ENCODE peak calls at places on chromosomes 4 and X, in eight cellular contexts. H, Q, D, I, U, P, O and K are unnamed samples.

GRCh38 chr4:40165931-40166330 is 30.9 kb upstream of the RHOH start:
- DNase-seq in H (no peak), Q (no peak), D (no peak), I (no peak), U (no peak), P (no peak), O (no peak), K (no peak)

GRCh38 chr4:13543648-13544555 is at the start of gene NKX3-2:
- DNase-seq in H (no peak), Q (peak; percentile 36), D (no peak), I (no peak), U (no peak), P (peak; percentile 34), O (no peak), K (peak; percentile 56)

GRCh38 chr4:138348055-138348454 is 105.9 kb upstream of the SLC7A11 start:
- DNase-seq in H (no peak), Q (no peak), D (no peak), I (no peak), U (no peak), P (no peak), O (no peak), K (peak; percentile 7)

GRCh38 chrX:109774706-109775105 is 41.6 kb upstream of the ACSL4 start:
- DNase-seq in H (peak; percentile 35), Q (peak; percentile 64), D (no peak), I (peak; percentile 20), U (no peak), P (peak; percentile 85), O (peak; percentile 31), K (no peak)

GRCh38 chr4:105246712-105247111 is 100.0 kb downstream of the TET2 start:
- DNase-seq in H (no peak), Q (no peak), D (no peak), I (no peak), U (no peak), P (peak; percentile 86), O (peak; percentile 32), K (no peak)

GRCh38 chr4:57668621-57669020 is 558.4 kb upstream of the IGFBP7 start:
- DNase-seq in H (no peak), Q (no peak), D (no peak), I (no peak), U (no peak), P (no peak), O (no peak), K (peak; percentile 28)

GRCh38 chr4:173272987-173273386 is 61.2 kb downstream of the HMGB2 start:
- DNase-seq in H (no peak), Q (no peak), D (no peak), I (no peak), U (no peak), P (peak; percentile 74), O (no peak), K (no peak)

GRCh38 chr4:81870275-81870674 is 398.6 kb upstream of the RASGEF1B start:
- DNase-seq in H (no peak), Q (no peak), D (no peak), I (no peak), U (no peak), P (no peak), O (no peak), K (no peak)

GRCh38 chr4:172356002-172356401 is 542.8 kb downstream of the GALNTL6 start:
- DNase-seq in H (peak; percentile 29), Q (no peak), D (no peak), I (no peak), U (no peak), P (no peak), O (peak; percentile 12), K (no peak)

GRCh38 chrX:107360788-107361360 is 88.6 kb upstream of the FRMPD3 start:
- DNase-seq in H (no peak), Q (no peak), D (no peak), I (no peak), U (no peak), P (no peak), O (no peak), K (no peak)

GRCh38 chr4:113411496-113411938 is 350.0 kb downstream of the CAMK2D start:
- DNase-seq in H (peak; percentile 23), Q (peak; percentile 12), D (peak; percentile 46), I (peak; percentile 23), U (no peak), P (peak; percentile 90), O (peak; percentile 35), K (peak; percentile 51)

GRCh38 chrX:111756486-111756885 is 75.5 kb downstream of the ALG13 start:
- DNase-seq in H (no peak), Q (no peak), D (no peak), I (no peak), U (no peak), P (no peak), O (no peak), K (no peak)

GRCh38 chr4:119184128-119184527 is 28.4 kb upstream of the USP53 start:
- DNase-seq in H (no peak), Q (no peak), D (no peak), I (no peak), U (no peak), P (no peak), O (no peak), K (no peak)

GRCh38 chr4:8269535-8270417 is at the start of gene HTRA3:
- DNase-seq in H (no peak), Q (no peak), D (peak; percentile 72), I (peak; percentile 44), U (no peak), P (peak; percentile 86), O (no peak), K (peak; percentile 68)

GRCh38 chrX:104288269-104288668 is 33.5 kb upstream of the ESX1 start:
- DNase-seq in H (no peak), Q (no peak), D (no peak), I (no peak), U (peak; percentile 21), P (peak; percentile 6), O (no peak), K (no peak)

GRCh38 chr4:3369781-3370660 is 71.7 kb upstream of the HGFAC start:
- DNase-seq in H (no peak), Q (no peak), D (no peak), I (peak; percentile 77), U (no peak), P (peak; percentile 87), O (peak; percentile 85), K (peak; percentile 55)

GRCh38 chrX:120286733-120287512 is 24.3 kb downstream of the TMEM255A start:
- DNase-seq in H (no peak), Q (no peak), D (no peak), I (no peak), U (no peak), P (no peak), O (no peak), K (no peak)

GRCh38 chr4:139552506-139552905 is 3.5 kb downstream of the SETD7 start:
- DNase-seq in H (peak; percentile 20), Q (peak; percentile 59), D (no peak), I (no peak), U (no peak), P (peak; percentile 41), O (no peak), K (no peak)

GRCh38 chrX:53003111-53003510 is 44.8 kb upstream of the FAM156A start:
- DNase-seq in H (no peak), Q (no peak), D (no peak), I (no peak), U (no peak), P (peak; percentile 17), O (no peak), K (no peak)

GRCh38 chr4:15945516-15945915 is 7.0 kb upstream of the FGFBP1 start:
- DNase-seq in H (no peak), Q (no peak), D (no peak), I (no peak), U (no peak), P (peak; percentile 38), O (no peak), K (peak; percentile 53)

GRCh38 chrX:136850441-136851175 is 29.9 kb downstream of the RBMX start:
- DNase-seq in H (no peak), Q (no peak), D (no peak), I (no peak), U (no peak), P (peak; percentile 56), O (no peak), K (no peak)

GRCh38 chr4:90425893-90426292 is 298.7 kb downstream of the CCSER1 start:
- DNase-seq in H (no peak), Q (no peak), D (no peak), I (no peak), U (no peak), P (no peak), O (no peak), K (no peak)

GRCh38 chr4:147284218-147284617 is 196.7 kb upstream of the EDNRA start:
- DNase-seq in H (no peak), Q (no peak), D (no peak), I (no peak), U (no peak), P (no peak), O (no peak), K (no peak)